ENCODE peak calls at places on chromosomes 3 and 15, in ten cellular contexts. A is fibroblast of mammary gland, E is esophagus muscularis mucosa, O is HFFc6, K is nephron progenitor cell, U is IMR-90, I is progenitor cell of endocrine pancreas, V is cardiac fibroblast, C is brain microvascular endothelial cell, D is heart left ventricle. L is an unnamed sample.

GRCh38 chr3:52973806-52974205 is 72.1 kb downstream of the SFMBT1 start:
- DNase-seq in C (no peak), V (no peak), A (peak), U (peak), D (no peak), E (no peak), I (no peak), O (peak), K (no peak), L (peak)

GRCh38 chr3:8575364-8576104 is 69.1 kb downstream of the SSUH2 start:
- DNase-seq in C (peak), D (no peak), E (no peak), I (no peak), O (peak), V (peak), A (peak), U (peak), K (no peak), L (peak)

GRCh38 chr15:66131200-66131599 is 122.3 kb downstream of the MEGF11 start:
- DNase-seq in U (no peak), A (no peak), C (no peak), V (no peak), I (no peak), O (no peak), E (no peak), D (no peak), K (no peak), L (no peak)

GRCh38 chr3:73080201-73080966 is 18.9 kb downstream of the EBLN2 start:
- DNase-seq in K (no peak), C (no peak), D (no peak), A (no peak), O (no peak), E (no peak), I (no peak), V (no peak), U (no peak), L (peak)

GRCh38 chr3:9846231-9846630 is 2.4 kb upstream of the RPUSD3 start:
- DNase-seq in I (no peak), O (no peak), C (no peak), V (no peak), U (no peak), D (no peak), A (no peak), E (no peak), K (peak), L (no peak)

GRCh38 chr3:37480003-37480402 is 305.6 kb upstream of the LRRFIP2 start:
- DNase-seq in D (peak), E (no peak), A (no peak), I (no peak), V (no peak), K (no peak), U (no peak), O (no peak), C (no peak), L (no peak)

GRCh38 chr3:128060473-128061381 is 8.5 kb downstream of the SEC61A1 start:
- DNase-seq in O (peak), I (no peak), D (no peak), V (peak), U (peak), A (peak), E (peak), K (no peak), C (peak), L (peak)

GRCh38 chr15:56817266-56817665 is 84.0 kb upstream of the ZNF280D start:
- DNase-seq in D (no peak), I (no peak), A (peak), E (no peak), V (peak), K (no peak), U (peak), C (peak), O (peak), L (peak)

GRCh38 chr3:15556512-15556911 is 35.0 kb upstream of the COLQ start:
- DNase-seq in I (no peak), E (no peak), A (no peak), V (no peak), K (no peak), U (no peak), D (no peak), O (no peak), C (no peak), L (no peak)

GRCh38 chr3:20648921-20649381 is 462.9 kb upstream of the SGO1 start:
- DNase-seq in V (peak), I (no peak), E (no peak), K (no peak), C (peak), U (peak), D (no peak), A (peak), O (peak), L (peak)

GRCh38 chr3:138082085-138082991 is 33.1 kb downstream of the DZIP1L start:
- DNase-seq in O (peak), K (no peak), V (peak), I (no peak), E (peak), C (peak), D (no peak), U (peak), A (peak), L (peak)

GRCh38 chr3:106401666-106402319 is 533.0 kb upstream of the CBLB start:
- DNase-seq in O (peak), D (no peak), U (peak), I (no peak), K (no peak), A (peak), C (peak), V (peak), E (no peak), L (peak)

GRCh38 chr15:92906563-92907081 is 6.5 kb downstream of the CHD2 start:
- DNase-seq in U (peak), A (peak), E (no peak), C (peak), V (no peak), I (no peak), O (peak), K (no peak), D (no peak), L (no peak)

GRCh38 chr15:86629957-86630356 is 550.3 kb downstream of the AGBL1 start:
- DNase-seq in D (no peak), O (no peak), E (no peak), V (no peak), A (no peak), U (no peak), I (no peak), K (no peak), C (no peak), L (no peak)

GRCh38 chr15:52109559-52110451 is 2.8 kb downstream of the BCL2L10 start:
- DNase-seq in K (no peak), A (no peak), V (no peak), I (no peak), D (no peak), E (no peak), U (no peak), C (no peak), O (no peak), L (no peak)

GRCh38 chr3:42851228-42851834 is 24.3 kb downstream of the CYP8B1 start:
- DNase-seq in V (no peak), A (no peak), U (no peak), K (no peak), I (no peak), E (no peak), C (no peak), D (no peak), O (no peak), L (no peak)

GRCh38 chr15:57540736-57541135 is 51.0 kb upstream of the MYZAP start:
- DNase-seq in A (no peak), K (no peak), O (no peak), D (no peak), U (no peak), E (no peak), V (no peak), C (no peak), I (no peak), L (no peak)

GRCh38 chr15:96336643-96337353 is 6.3 kb downstream of the NR2F2 start:
- DNase-seq in I (no peak), C (peak), A (peak), V (peak), E (peak), D (no peak), O (no peak), K (no peak), U (no peak), L (peak)

GRCh38 chr15:37095197-37095992 is 5.0 kb downstream of the MEIS2 start:
- DNase-seq in I (no peak), E (no peak), C (no peak), A (no peak), U (no peak), V (no peak), D (no peak), O (no peak), K (peak), L (no peak)

GRCh38 chr15:39998511-39998910 is 40.5 kb downstream of the SRP14 start:
- DNase-seq in K (no peak), C (no peak), U (no peak), V (no peak), O (no peak), I (no peak), E (no peak), D (no peak), A (no peak), L (no peak)

GRCh38 chr3:66655673-66656072 is 154.9 kb upstream of the LRIG1 start:
- DNase-seq in O (no peak), K (no peak), U (no peak), A (no peak), E (peak), I (no peak), V (no peak), C (no peak), D (no peak), L (no peak)

GRCh38 chr3:18424862-18425640 is at the start of gene SATB1:
- DNase-seq in U (peak), E (peak), V (peak), D (peak), A (peak), K (peak), I (peak), O (peak), C (peak), L (peak)

GRCh38 chr3:195194559-195195161 is 76.3 kb downstream of the XXYLT1 start:
- DNase-seq in K (no peak), E (no peak), U (no peak), C (no peak), O (no peak), D (no peak), V (no peak), I (no peak), A (no peak), L (no peak)

GRCh38 chr15:60004846-60005351 is 788 bp downstream of the FOXB1 start:
- DNase-seq in D (no peak), V (no peak), A (peak), I (no peak), E (no peak), C (no peak), O (no peak), K (peak), U (peak), L (peak)

GRCh38 chr3:149010966-149011365 is 19.6 kb downstream of the GYG1 start:
- DNase-seq in I (no peak), D (no peak), V (no peak), U (no peak), K (no peak), O (no peak), A (no peak), C (no peak), E (no peak), L (no peak)

GRCh38 chr3:119343719-119344118 is 49.5 kb downstream of the ARHGAP31 start:
- DNase-seq in E (no peak), I (no peak), U (no peak), A (no peak), D (no peak), O (no peak), V (no peak), K (no peak), C (no peak), L (no peak)

GRCh38 chr3:120450261-120450913 is 405 bp downstream of the FSTL1 start:
- DNase-seq in V (peak), A (no peak), E (no peak), C (no peak), I (no peak), D (peak), K (peak), O (no peak), U (no peak), L (peak)

GRCh38 chr3:63295806-63296205 is 17.7 kb downstream of the SYNPR start:
- DNase-seq in O (no peak), V (no peak), I (no peak), C (no peak), K (no peak), D (no peak), U (no peak), A (no peak), E (no peak), L (no peak)

GRCh38 chr3:94561094-94561493 is 498.2 kb downstream of the NSUN3 start:
- DNase-seq in V (no peak), I (no peak), E (no peak), O (no peak), K (no peak), U (no peak), A (no peak), C (no peak), D (no peak), L (no peak)

GRCh38 chr15:66932634-66933024 is 132.8 kb upstream of the SMAD3 start:
- DNase-seq in U (no peak), A (no peak), K (no peak), E (no peak), O (no peak), D (no peak), V (no peak), I (no peak), C (no peak), L (no peak)

GRCh38 chr3:189383630-189384029 is 211.9 kb downstream of the TPRG1 start:
- DNase-seq in C (no peak), U (no peak), K (no peak), O (no peak), V (no peak), E (no peak), D (no peak), I (no peak), A (no peak), L (no peak)

GRCh38 chr15:79981861-79982455 is 11.0 kb upstream of the BCL2A1 start:
- DNase-seq in V (no peak), E (no peak), U (no peak), D (no peak), C (no peak), A (no peak), K (no peak), I (no peak), O (no peak), L (no peak)

GRCh38 chr15:92928351-92928750 is 28.2 kb downstream of the CHD2 start:
- DNase-seq in K (no peak), D (no peak), C (no peak), A (no peak), U (no peak), O (no peak), V (no peak), I (no peak), E (no peak), L (no peak)

GRCh38 chr3:107227091-107227490 is 150.1 kb upstream of the CCDC54 start:
- DNase-seq in O (peak), D (no peak), U (peak), E (no peak), I (no peak), C (no peak), K (no peak), V (peak), A (peak), L (no peak)

GRCh38 chr3:133294253-133294652 is 105.6 kb upstream of the BFSP2 start:
- DNase-seq in E (no peak), O (no peak), U (peak), D (no peak), A (peak), C (peak), I (no peak), K (no peak), V (no peak), L (no peak)

GRCh38 chr3:79844176-79844575 is 76.4 kb upstream of the ROBO1 start:
- DNase-seq in C (no peak), O (no peak), U (no peak), E (no peak), D (no peak), K (no peak), V (no peak), A (no peak), I (no peak), L (no peak)

GRCh38 chr3:79843180-79843579 is 75.4 kb upstream of the ROBO1 start:
- DNase-seq in I (no peak), C (no peak), O (no peak), V (no peak), U (no peak), A (no peak), K (no peak), E (no peak), D (no peak), L (peak)

GRCh38 chr3:79845546-79845945 is 77.7 kb upstream of the ROBO1 start:
- DNase-seq in A (no peak), D (no peak), I (no peak), E (no peak), C (no peak), U (no peak), K (no peak), O (no peak), V (no peak), L (no peak)

GRCh38 chr3:79847928-79848327 is 80.1 kb upstream of the ROBO1 start:
- DNase-seq in O (no peak), K (no peak), V (no peak), I (no peak), A (no peak), D (no peak), E (no peak), U (no peak), C (no peak), L (no peak)

DNA sequence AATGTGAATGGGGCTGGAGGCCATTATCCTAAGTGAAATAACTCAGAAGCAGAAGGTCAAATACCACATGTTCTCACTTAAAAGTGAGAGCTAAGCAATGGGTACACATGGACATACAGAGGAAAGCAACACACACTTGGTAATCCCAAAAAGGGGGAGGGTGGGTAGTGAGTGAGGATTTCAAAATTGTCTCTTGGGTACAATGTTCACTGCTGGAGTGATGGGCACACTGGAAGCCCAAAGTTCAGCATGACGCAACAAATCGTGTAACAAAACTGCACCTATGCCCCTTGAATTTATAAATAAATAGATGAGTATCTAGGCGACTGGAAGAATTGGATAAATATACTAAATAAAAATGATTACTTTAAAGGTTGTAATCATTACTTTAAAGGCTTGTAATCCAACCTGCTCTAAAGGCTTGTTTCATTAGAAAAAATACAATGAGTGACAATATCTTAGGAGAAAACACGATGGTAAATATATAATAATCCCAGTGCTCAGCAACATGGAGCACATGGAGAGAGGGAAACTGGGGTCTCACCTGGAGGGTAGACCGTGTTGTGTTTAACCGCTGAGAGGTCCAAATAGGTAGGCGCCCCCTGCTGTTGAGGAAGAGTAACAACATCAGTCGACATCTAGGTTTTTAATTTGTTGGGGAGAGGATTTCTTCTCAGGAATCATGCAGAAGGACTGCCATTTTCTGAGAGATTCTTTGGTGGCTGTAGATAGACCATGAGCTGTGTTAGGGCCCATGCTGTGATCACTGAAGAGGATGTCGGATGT is 78.5 kb upstream of the ROBO1 start:
- DNase-seq in O (no peak), D (no peak), I (no peak), U (no peak), C (no peak), E (no peak), V (no peak), K (peak), A (no peak), L (no peak)
- TF ChIP-seq CTCF in O (peak), D (peak), I (peak), U (peak), C (peak), E (no peak), V (no peak), K (peak), A (peak), L (peak)

DNA sequence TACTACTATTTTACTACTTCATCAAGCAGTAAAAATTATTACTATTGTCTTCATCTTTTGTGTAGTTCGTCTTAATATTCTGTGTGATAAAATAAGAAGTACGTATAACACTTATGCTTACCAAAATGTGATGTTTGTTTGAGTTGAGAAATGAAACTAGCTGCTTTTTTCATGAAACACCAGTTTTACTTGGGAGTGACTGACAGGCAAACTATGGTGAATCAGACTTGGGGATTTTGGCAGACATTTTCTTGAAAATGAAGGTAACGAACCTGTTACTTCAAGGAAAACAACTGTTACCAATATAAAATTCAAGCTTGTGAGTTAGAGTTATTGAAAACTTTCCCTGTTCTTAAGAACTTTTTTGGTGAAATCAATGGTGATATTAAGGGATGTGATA is 10.3 kb downstream of the U2SURP start:
- DNase-seq in I (no peak), A (no peak), E (no peak), K (no peak), O (no peak), C (no peak), U (no peak), V (no peak), D (no peak), L (no peak)
- TF ChIP-seq CTCF in I (no peak), A (no peak), E (no peak), K (no peak), O (no peak), C (no peak), U (no peak), V (no peak), D (no peak), L (no peak)

GRCh38 chr3:33420966-33421365 is 19.2 kb downstream of the UBP1 start:
- DNase-seq in O (no peak), V (no peak), A (no peak), I (no peak), E (no peak), D (no peak), K (no peak), U (no peak), C (no peak), L (no peak)
- TF ChIP-seq CTCF in O (no peak), V (peak), A (no peak), I (no peak), E (no peak), D (no peak), K (no peak), U (no peak), C (peak), L (no peak)

GRCh38 chr3:158111861-158112260 is 2.0 kb downstream of the RSRC1 start:
- DNase-seq in V (no peak), I (no peak), K (no peak), A (no peak), C (no peak), O (no peak), E (no peak), D (no peak), U (no peak), L (no peak)

GRCh38 chr3:158110658-158111018 is 749 bp downstream of the RSRC1 start:
- DNase-seq in C (no peak), A (no peak), U (no peak), K (no peak), O (no peak), I (no peak), D (no peak), V (no peak), E (no peak), L (no peak)

GRCh38 chr3:158109295-158109803 is 540 bp upstream of the RSRC1 start:
- DNase-seq in D (no peak), O (no peak), E (no peak), A (no peak), V (no peak), K (no peak), C (no peak), U (no peak), I (no peak), L (no peak)

GRCh38 chr3:158108596-158108995 is 1.3 kb upstream of the RSRC1 start:
- DNase-seq in D (no peak), E (no peak), V (no peak), U (no peak), I (no peak), C (no peak), A (peak), K (no peak), O (no peak), L (no peak)

GRCh38 chr3:158109804-158110657 is at the start of gene RSRC1:
- DNase-seq in K (peak), A (peak), V (peak), E (no peak), D (peak), U (peak), C (peak), O (peak), I (peak), L (peak)
- TF ChIP-seq CTCF in K (no peak), A (no peak), V (no peak), E (no peak), D (no peak), U (no peak), C (no peak), O (no peak), I (no peak), L (no peak)

L was measured in fibroblast of pulmonary artery.